ENCODE peak calls at places on chromosomes 7 and 10, in ten cellular contexts. P, C, X, K, S, E, J, U, Y and I are unnamed samples.

GRCh38 chr7:122006687-122007086 is 133.7 kb downstream of the PTPRZ1 start:
- DNase-seq in P (no peak), C (no peak), X (no peak), K (no peak), S (no peak), E (no peak), J (no peak), U (no peak), Y (no peak), I (no peak)

GRCh38 chr10:24415455-24416169 is 206.7 kb downstream of the KIAA1217 start:
- DNase-seq in P (no peak), C (peak; percentile 22), X (peak; percentile 11), K (no peak), S (no peak), E (peak; percentile 57), J (no peak), U (no peak), Y (no peak), I (peak; percentile 89)

GRCh38 chr7:129702316-129702715 is 90.8 kb downstream of the NRF1 start:
- DNase-seq in P (no peak), C (peak; percentile 63), X (no peak), K (no peak), S (no peak), E (peak; percentile 66), J (no peak), U (no peak), Y (no peak), I (peak; percentile 45)

GRCh38 chr7:895451-896052 is 19.2 kb downstream of the GET4 start:
- DNase-seq in P (no peak), C (no peak), X (no peak), K (no peak), S (no peak), E (no peak), J (peak; percentile 46), U (no peak), Y (no peak), I (no peak)

GRCh38 chr7:34080513-34080912 is 175.2 kb downstream of the BMPER start:
- DNase-seq in P (no peak), C (peak; percentile 48), X (no peak), K (no peak), S (no peak), E (peak; percentile 74), J (no peak), U (no peak), Y (no peak), I (no peak)

GRCh38 chr10:45382591-45382990 is 8.6 kb downstream of the ALOX5 start:
- DNase-seq in P (no peak), C (no peak), X (no peak), K (no peak), S (no peak), E (no peak), J (no peak), U (no peak), Y (no peak), I (no peak)

GRCh38 chr10:46268076-46268881 is 18.5 kb upstream of the ANTXRL start:
- DNase-seq in P (peak; percentile 41), C (no peak), X (no peak), K (peak; percentile 93), S (no peak), E (no peak), J (no peak), U (no peak), Y (peak; percentile 29), I (no peak)

GRCh38 chr10:17212802-17213204 is 11.3 kb upstream of the TRDMT1 start:
- DNase-seq in P (no peak), C (no peak), X (no peak), K (no peak), S (no peak), E (peak; percentile 4), J (no peak), U (no peak), Y (no peak), I (no peak)

GRCh38 chr10:103580422-103580821 is 86.9 kb downstream of the NEURL1 start:
- DNase-seq in P (no peak), C (no peak), X (no peak), K (no peak), S (no peak), E (no peak), J (no peak), U (no peak), Y (no peak), I (no peak)

GRCh38 chr10:31136951-31137885 is 105.6 kb upstream of the ZNF438 start:
- DNase-seq in P (peak; percentile 29), C (peak; percentile 69), X (no peak), K (no peak), S (no peak), E (peak; percentile 65), J (no peak), U (no peak), Y (no peak), I (peak; percentile 56)

GRCh38 chr10:101616415-101617101 is 28.4 kb downstream of the DPCD start:
- DNase-seq in P (no peak), C (no peak), X (no peak), K (no peak), S (no peak), E (no peak), J (no peak), U (no peak), Y (no peak), I (no peak)

GRCh38 chr7:101900103-101900502 is 82.7 kb downstream of the CUX1 start:
- DNase-seq in P (no peak), C (no peak), X (peak; percentile 34), K (no peak), S (no peak), E (peak; percentile 60), J (no peak), U (no peak), Y (no peak), I (no peak)

GRCh38 chr7:27154901-27155815 is 1.3 kb downstream of the HOXA7 start:
- DNase-seq in P (no peak), C (no peak), X (no peak), K (no peak), S (no peak), E (no peak), J (peak; percentile 55), U (no peak), Y (no peak), I (no peak)

GRCh38 chr10:98006266-98006665 is 24.2 kb downstream of the CRTAC1 start:
- DNase-seq in P (no peak), C (no peak), X (no peak), K (no peak), S (no peak), E (no peak), J (no peak), U (no peak), Y (no peak), I (no peak)

GRCh38 chr7:964401-965231 is 10.1 kb upstream of the ADAP1 start:
- DNase-seq in P (no peak), C (peak; percentile 25), X (peak; percentile 49), K (no peak), S (no peak), E (peak; percentile 44), J (peak; percentile 53), U (no peak), Y (no peak), I (peak; percentile 73)

GRCh38 chr10:3806603-3807002 is 21.6 kb upstream of the KLF6 start:
- DNase-seq in P (peak; percentile 23), C (peak; percentile 94), X (no peak), K (peak; percentile 68), S (no peak), E (peak; percentile 72), J (no peak), U (no peak), Y (no peak), I (peak; percentile 80)

GRCh38 chr7:74525881-74526280 is 72.2 kb downstream of the GTF2IRD1 start:
- DNase-seq in P (no peak), C (no peak), X (no peak), K (no peak), S (no peak), E (no peak), J (no peak), U (no peak), Y (no peak), I (no peak)

GRCh38 chr7:155454183-155455112 is 3.5 kb upstream of the EN2 start:
- DNase-seq in P (no peak), C (no peak), X (no peak), K (no peak), S (no peak), E (no peak), J (no peak), U (no peak), Y (no peak), I (no peak)

GRCh38 chr7:92614586-92615237 is 24.5 kb upstream of the FAM133B start:
- DNase-seq in P (no peak), C (peak; percentile 54), X (peak; percentile 67), K (no peak), S (no peak), E (no peak), J (no peak), U (no peak), Y (no peak), I (peak; percentile 44)

GRCh38 chr7:106317971-106318370 is 33.2 kb upstream of the NAMPT start:
- DNase-seq in P (no peak), C (peak; percentile 36), X (no peak), K (no peak), S (no peak), E (peak; percentile 34), J (no peak), U (no peak), Y (no peak), I (peak; percentile 2)

GRCh38 chr7:114310344-114311118 is 104.1 kb upstream of the FOXP2 start:
- DNase-seq in P (no peak), C (no peak), X (no peak), K (no peak), S (no peak), E (no peak), J (no peak), U (no peak), Y (no peak), I (no peak)

GRCh38 chr7:68248973-68249372 is 1252.3 kb downstream of the TYW1 start:
- DNase-seq in P (no peak), C (no peak), X (no peak), K (no peak), S (no peak), E (no peak), J (no peak), U (no peak), Y (no peak), I (no peak)

GRCh38 chr10:46250898-46251856 is 35.6 kb upstream of the ANTXRL start:
- DNase-seq in P (no peak), C (no peak), X (no peak), K (no peak), S (no peak), E (no peak), J (no peak), U (no peak), Y (no peak), I (no peak)

GRCh38 chr10:131678171-131678570 is 222.6 kb upstream of the PPP2R2D start:
- DNase-seq in P (no peak), C (no peak), X (no peak), K (no peak), S (no peak), E (no peak), J (no peak), U (no peak), Y (no peak), I (no peak)

GRCh38 chr7:154879629-154880028 is 123.3 kb downstream of the PAXIP1 start:
- DNase-seq in P (no peak), C (no peak), X (no peak), K (no peak), S (no peak), E (no peak), J (no peak), U (no peak), Y (no peak), I (no peak)

GRCh38 chr7:100219271-100219737 is 445 bp upstream of the PVRIG start:
- DNase-seq in P (no peak), C (no peak), X (no peak), K (peak; percentile 57), S (no peak), E (no peak), J (no peak), U (no peak), Y (no peak), I (no peak)

GRCh38 chr7:1361016-1361755 is 98.1 kb downstream of the MICALL2 start:
- DNase-seq in P (no peak), C (no peak), X (no peak), K (no peak), S (no peak), E (no peak), J (peak; percentile 37), U (no peak), Y (no peak), I (no peak)

GRCh38 chr7:138752568-138753518 is 45.0 kb upstream of the TMEM213 start:
- DNase-seq in P (peak; percentile 93), C (peak; percentile 3), X (no peak), K (peak; percentile 97), S (no peak), E (no peak), J (peak; percentile 67), U (peak; percentile 84), Y (peak; percentile 75), I (no peak)